ENCODE peak calls at places on chromosomes 2 and 18, in seven cellular contexts. E is activated CD4-positive, alpha-beta T cell treated with anti-CD3 and anti-CD28 coated beads for 4 hours; T is colonic mucosa; M is OCI-M1; O is EL; Q is stimulated activated CD8-positive, alpha-beta memory T cell treated with anti-CD3 and anti-CD28 coated beads, Interleukin-15, amount 100 ng/mL, for 24 hours; B is mammary epithelial cell. P is an unnamed sample.

GRCh38 chr2:209726311-209726710 is 45.3 kb upstream of the UNC80 start:
- DNase-seq in T (no peak), Q (no peak), O (no peak), E (no peak), M (no peak), B (peak), P (no peak)

GRCh38 chr2:139495851-139496250 is 715.7 kb upstream of the NXPH2 start:
- DNase-seq in O (no peak), T (no peak), B (no peak), M (no peak), Q (no peak), E (no peak), P (no peak)

GRCh38 chr2:235444101-235444597 is 49.7 kb upstream of the AGAP1 start:
- DNase-seq in T (peak), M (peak), B (peak), Q (no peak), O (no peak), E (no peak), P (no peak)

GRCh38 chr2:26542676-26543505 is 65.0 kb upstream of the OTOF start:
- DNase-seq in E (no peak), O (no peak), T (peak), Q (no peak), B (no peak), M (no peak), P (no peak)

GRCh38 chr18:67805261-67805660 is 288.7 kb upstream of the DSEL start:
- DNase-seq in T (no peak), M (peak), B (peak), E (no peak), O (no peak), Q (no peak), P (no peak)

GRCh38 chr2:207083361-207084080 is 82.2 kb downstream of the KLF7 start:
- DNase-seq in Q (no peak), T (no peak), E (no peak), B (no peak), M (no peak), O (no peak), P (no peak)

GRCh38 chr2:181140414-181140813 is 160.0 kb downstream of the UBE2E3 start:
- DNase-seq in M (no peak), B (no peak), T (no peak), E (no peak), Q (no peak), O (no peak), P (no peak)

GRCh38 chr2:69770193-69770702 is 28.3 kb downstream of the ANXA4 start:
- DNase-seq in Q (no peak), B (peak), M (peak), T (peak), E (no peak), O (peak), P (no peak)

GRCh38 chr18:49819768-49820662 is 6.7 kb upstream of the ACAA2 start:
- DNase-seq in E (peak), T (no peak), M (peak), O (peak), Q (no peak), B (peak), P (no peak)

GRCh38 chr2:97726311-97727064 is 13.1 kb downstream of the ZAP70 start:
- DNase-seq in B (no peak), E (no peak), T (no peak), M (no peak), Q (no peak), O (peak), P (no peak)

GRCh38 chr2:5195636-5196035 is 496.5 kb upstream of the SOX11 start:
- DNase-seq in T (no peak), Q (no peak), O (no peak), E (no peak), M (no peak), B (no peak), P (no peak)

GRCh38 chr18:46402396-46402795 is 254.6 kb downstream of the LOXHD1 start:
- DNase-seq in Q (no peak), M (no peak), T (no peak), O (peak), E (no peak), B (no peak), P (no peak)

GRCh38 chr2:121359170-121359569 is 74.2 kb upstream of the TFCP2L1 start:
- DNase-seq in M (no peak), O (no peak), B (no peak), Q (no peak), E (no peak), T (no peak), P (no peak)

GRCh38 chr2:232113821-232114220 is 152.3 kb downstream of the DIS3L2 start:
- DNase-seq in B (peak), M (no peak), O (peak), T (no peak), Q (no peak), E (no peak), P (no peak)

GRCh38 chr2:45224321-45224995 is 215.2 kb upstream of the SIX2 start:
- DNase-seq in T (no peak), B (no peak), M (no peak), Q (no peak), E (no peak), O (no peak), P (no peak)

GRCh38 chr2:24317491-24317920 is 42.8 kb downstream of the ITSN2 start:
- DNase-seq in M (no peak), B (peak), O (no peak), T (no peak), Q (no peak), E (no peak), P (no peak)

GRCh38 chr18:33835419-33835818 is 257.4 kb downstream of the ASXL3 start:
- DNase-seq in T (no peak), Q (no peak), O (no peak), M (no peak), E (no peak), B (no peak), P (no peak)

GRCh38 chr2:120703330-120703994 is 32.2 kb upstream of the GLI2 start:
- DNase-seq in B (peak), Q (no peak), O (peak), M (no peak), T (no peak), E (no peak), P (no peak)

GRCh38 chr2:8096484-8096883 is 585.4 kb upstream of the ID2 start:
- DNase-seq in O (peak), B (peak), T (no peak), Q (no peak), M (no peak), E (no peak), P (no peak)

GRCh38 chr2:168457177-168457905 is 1.3 kb downstream of the CERS6 start:
- DNase-seq in E (no peak), B (peak), Q (no peak), M (peak), O (peak), T (no peak), P (no peak)

GRCh38 chr2:232632904-232633412 is 446 bp upstream of the EFHD1 start:
- DNase-seq in O (no peak), T (no peak), E (peak), Q (no peak), M (no peak), B (no peak), P (no peak)

GRCh38 chr2:161625314-161625919 is 1.2 kb downstream of the SLC4A10 start:
- DNase-seq in B (no peak), Q (no peak), O (no peak), M (no peak), E (no peak), T (peak), P (no peak)

GRCh38 chr2:231604101-231604684 is 11.5 kb downstream of the TEX44 start:
- DNase-seq in E (no peak), T (peak), M (no peak), O (no peak), B (peak), Q (no peak), P (no peak)

GRCh38 chr18:12394428-12394827 is 13.3 kb upstream of the PRELID3A start:
- DNase-seq in O (peak), E (no peak), M (peak), B (no peak), T (no peak), Q (no peak), P (no peak)

GRCh38 chr2:239306274-239307220 is 94.3 kb downstream of the HDAC4 start:
- DNase-seq in Q (no peak), T (no peak), E (no peak), O (no peak), M (no peak), B (no peak), P (no peak)

GRCh38 chr2:162210385-162210784 is 32.9 kb downstream of the FAP start:
- DNase-seq in O (peak), B (no peak), E (no peak), T (no peak), Q (no peak), M (peak), P (no peak)

GRCh38 chr18:76689646-76690264 is 132.6 kb upstream of the ZNF236 start:
- DNase-seq in T (no peak), B (no peak), M (no peak), O (no peak), Q (no peak), E (no peak), P (no peak)

GRCh38 chr2:223674998-223675609 is 72.9 kb upstream of the SCG2 start:
- DNase-seq in O (peak), T (no peak), B (peak), Q (no peak), M (peak), E (no peak), P (no peak)

GRCh38 chr2:135742307-135742838 is 718 bp downstream of the UBXN4 start:
- DNase-seq in O (peak), Q (peak), E (peak), M (peak), B (peak), T (peak), P (no peak)